ENCODE peak calls at places on chromosomes 11 and 22, in six cellular contexts. D, O, I, W, J and H are unnamed samples.

GRCh38 chr11:46198873-46199250 is 77.6 kb upstream of the PHF21A start:
- DNase-seq in J (no peak), W (no peak), D (no peak), I (no peak), O (no peak), H (no peak)

GRCh38 chr11:102110761-102111010 is 439 bp downstream of the YAP1 start:
- DNase-seq in W (no peak), D (no peak), I (no peak), O (no peak), J (no peak), H (no peak)

GRCh38 chr11:88358040-88358431 is 20.5 kb upstream of the CTSC start:
- DNase-seq in W (no peak), O (no peak), J (no peak), I (no peak), D (no peak), H (no peak)

GRCh38 chr11:1943576-1943975 is 3.6 kb upstream of the MRPL23 start:
- DNase-seq in W (no peak), J (no peak), O (no peak), D (no peak), I (peak; percentile 5), H (peak; percentile 1)

GRCh38 chr11:102268083-102268984 is 49.0 kb upstream of the BIRC3 start:
- DNase-seq in W (peak; percentile 75), D (peak; percentile 96), O (peak; percentile 62), J (no peak), I (peak; percentile 95), H (peak; percentile 27)

GRCh38 chr11:116792144-116792868 is 627 bp upstream of the APOA5 start:
- DNase-seq in W (no peak), D (no peak), J (no peak), I (no peak), O (no peak), H (no peak)

GRCh38 chr11:86335131-86335768 is 33.2 kb downstream of the HIKESHI start:
- DNase-seq in D (no peak), O (no peak), I (no peak), J (no peak), W (no peak), H (no peak)

GRCh38 chr11:18394300-18394927 is at the start of gene LDHA:
- DNase-seq in J (peak; percentile 64), W (peak; percentile 98), O (peak; percentile 70), D (peak; percentile 98), I (peak; percentile 99), H (peak; percentile 68)

GRCh38 chr22:23383491-23384450 is 196.3 kb downstream of the IGLL1 start:
- DNase-seq in O (no peak), J (no peak), I (no peak), D (no peak), W (no peak), H (no peak)

GRCh38 chr11:1516273-1517067 is 29.9 kb upstream of the MOB2 start:
- DNase-seq in D (no peak), W (no peak), J (peak; percentile 40), I (no peak), O (no peak), H (no peak)

GRCh38 chr11:126411971-126412381 is 56.5 kb downstream of the ST3GAL4 start:
- DNase-seq in W (no peak), O (no peak), J (no peak), I (no peak), D (no peak), H (no peak)

GRCh38 chr11:47348859-47349258 is 3.6 kb downstream of the MYBPC3 start:
- DNase-seq in D (no peak), J (no peak), O (no peak), I (no peak), W (peak; percentile 54), H (peak; percentile 39)

GRCh38 chr11:134045799-134046635 is 22.9 kb upstream of the JAM3 start:
- DNase-seq in J (no peak), D (no peak), W (no peak), O (peak; percentile 50), I (no peak), H (no peak)

GRCh38 chr11:100739636-100740035 is 52.5 kb downstream of the ARHGAP42 start:
- DNase-seq in O (peak; percentile 38), J (peak; percentile 53), D (peak; percentile 32), W (no peak), I (no peak), H (no peak)

DNA sequence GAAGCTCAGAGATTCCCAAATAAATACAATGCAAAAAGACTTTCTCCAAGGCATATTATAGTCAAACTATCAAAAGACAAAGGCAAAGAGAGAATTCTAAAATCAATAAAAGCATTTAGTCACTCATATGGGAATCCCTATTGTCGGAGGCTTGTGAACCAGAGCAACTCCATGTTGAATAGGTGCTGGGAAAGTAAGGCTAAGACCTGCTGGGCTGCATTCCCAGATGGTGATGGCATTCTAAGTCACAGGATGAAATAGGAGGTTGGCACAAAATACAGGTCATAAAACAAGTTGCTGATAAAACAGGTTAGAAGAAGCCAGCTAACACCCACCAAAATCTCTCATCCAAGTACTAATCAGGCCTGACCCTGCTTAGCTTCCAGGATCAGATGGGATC is 84.5 kb downstream of the JRKL start:
- DNase-seq in D (no peak), I (no peak), W (no peak), J (no peak), O (no peak), H (no peak)
- TF ChIP-seq CTCF in D (no peak), I (no peak), W (no peak), J (no peak), O (no peak), H (no peak)

GRCh38 chr22:40651563-40652501 is 15.3 kb upstream of the MRTFA start:
- DNase-seq in O (no peak), J (peak; percentile 97), D (peak; percentile 92), I (peak; percentile 88), W (peak; percentile 93), H (peak; percentile 80)
- TF ChIP-seq CTCF in O (no peak), J (no peak), D (peak; percentile 6), I (no peak), W (no peak), H (no peak)

GRCh38 chr11:103749158-103749557 is 287.3 kb upstream of the DDI1 start:
- DNase-seq in W (no peak), J (no peak), O (no peak), D (no peak), I (no peak), H (no peak)

DNA sequence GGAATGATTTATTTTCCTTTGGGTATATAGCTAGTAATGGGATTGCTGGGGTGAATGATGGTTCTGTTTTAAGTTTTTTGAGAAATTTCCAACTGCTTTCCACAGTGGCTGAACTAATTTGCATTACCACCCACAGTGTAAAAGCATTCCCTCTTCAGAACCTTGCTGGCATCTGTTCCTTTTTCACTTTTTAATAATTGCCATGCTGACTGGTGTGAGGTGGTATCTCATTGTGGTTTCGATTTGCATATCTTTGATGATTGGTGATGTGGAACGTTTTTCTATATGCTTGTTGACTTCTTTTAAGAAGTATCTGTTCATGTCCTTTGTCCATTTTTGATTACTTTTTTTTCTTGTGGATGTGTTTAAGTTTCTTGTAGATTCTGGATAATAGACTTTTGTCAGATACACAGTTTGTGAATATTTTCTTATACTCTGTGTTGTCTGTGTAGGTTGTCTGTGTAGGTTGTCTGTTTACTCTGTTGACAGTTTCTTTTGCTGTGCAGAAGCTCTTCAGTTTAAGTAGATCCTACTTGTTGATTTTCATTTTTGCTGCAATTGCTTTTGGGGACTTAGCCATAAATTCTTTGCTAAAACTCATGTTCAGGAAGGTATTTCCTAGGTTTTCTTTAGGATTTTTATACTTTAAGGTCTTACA is 291.8 kb upstream of the DDI1 start:
- DNase-seq in D (no peak), J (no peak), I (no peak), O (no peak), W (peak; percentile 35), H (no peak)
- TF ChIP-seq CTCF in D (no peak), J (no peak), I (no peak), O (no peak), W (no peak), H (no peak)

GRCh38 chr11:23272095-23272494 is 411.8 kb upstream of the CCDC179 start:
- DNase-seq in I (no peak), W (no peak), J (no peak), D (no peak), O (no peak), H (no peak)
- TF ChIP-seq CTCF in I (no peak), W (no peak), J (no peak), D (no peak), O (no peak), H (no peak)

GRCh38 chr11:72753341-72754148 is 1.3 kb upstream of the ARAP1 start:
- DNase-seq in J (no peak), D (no peak), I (no peak), O (no peak), W (no peak), H (no peak)
- TF ChIP-seq CTCF in J (no peak), D (peak; percentile 23), I (no peak), O (no peak), W (peak; percentile 35), H (no peak)

GRCh38 chr11:120115272-120116000 is 22.5 kb downstream of the TRIM29 start:
- DNase-seq in D (no peak), W (no peak), O (no peak), J (no peak), I (no peak), H (no peak)

GRCh38 chr11:120108154-120108784 is 29.6 kb downstream of the TRIM29 start:
- DNase-seq in W (peak; percentile 63), O (peak; percentile 86), J (no peak), I (peak; percentile 75), D (peak; percentile 66), H (peak; percentile 85)

GRCh38 chr11:120109531-120109930 is 28.4 kb downstream of the TRIM29 start:
- DNase-seq in W (no peak), O (no peak), I (no peak), D (no peak), J (no peak), H (no peak)

GRCh38 chr11:120108785-120109168 is 29.1 kb downstream of the TRIM29 start:
- DNase-seq in O (no peak), J (no peak), I (no peak), D (peak; percentile 16), W (no peak), H (no peak)

DNA sequence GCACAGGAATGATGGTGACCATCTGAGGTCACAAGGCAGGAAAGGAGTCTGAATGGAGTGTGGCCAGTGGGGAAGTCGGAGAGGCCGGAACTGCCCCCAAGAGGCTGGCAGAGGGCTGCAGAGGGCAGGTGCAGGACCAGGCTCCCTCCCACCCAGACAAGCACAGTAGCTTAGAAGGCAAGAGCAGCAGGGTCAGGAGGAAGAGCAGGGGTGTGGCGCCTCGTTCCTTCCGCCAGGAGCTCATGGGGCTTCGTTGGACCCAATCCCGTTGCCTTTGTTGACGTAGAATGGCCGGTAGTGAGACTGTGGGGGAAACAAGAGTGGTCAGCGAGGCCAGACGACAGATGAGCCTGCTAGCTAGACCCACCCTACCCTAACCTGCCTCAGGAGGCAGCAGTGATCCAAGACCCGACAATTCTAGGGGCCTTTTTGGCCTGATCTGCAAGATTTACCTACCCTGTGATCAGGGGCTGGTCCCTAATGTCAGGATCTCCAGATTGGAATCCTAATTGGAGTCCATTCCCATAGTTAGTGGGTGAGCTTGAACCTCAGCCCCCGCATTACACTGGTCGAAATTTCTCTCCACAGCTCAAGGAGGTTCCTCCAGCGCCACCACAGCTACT is 25.6 kb downstream of the TRIM29 start:
- DNase-seq in J (no peak), W (no peak), D (no peak), I (no peak), O (no peak), H (no peak)
- TF ChIP-seq CTCF in J (no peak), W (peak; percentile 53), D (no peak), I (no peak), O (no peak), H (peak; percentile 29)

GRCh38 chr11:125154380-125155099 is 10.0 kb upstream of the PKNOX2 start:
- DNase-seq in J (no peak), W (no peak), D (no peak), O (no peak), I (no peak), H (no peak)
- TF ChIP-seq CTCF in J (no peak), W (no peak), D (no peak), O (no peak), I (no peak), H (no peak)